ENCODE peak calls at places on chromosomes 3 and 15, in seven cellular contexts. One of them, this sample, is unnamed.

GRCh38 chr15:74790080-74790916 is 8.4 kb downstream of the CSK start:
- DNase-seq in naive thymus-derived CD4-positive, alpha-beta T cell: no peak
- DNase-seq in right lobe of liver: peak; percentile 70
- DNase-seq in CD4-positive, alpha-beta T cell: no peak
- DNase-seq in cardiac muscle cell: peak; percentile 82
- DNase-seq in heart left ventricle: peak; percentile 84
- DNase-seq in T-helper 17 cell: no peak
- DNase-seq in this sample: peak; percentile 77

GRCh38 chr3:12957334-12957733 is 115.9 kb downstream of the IQSEC1 start:
- DNase-seq in cardiac muscle cell: no peak
- DNase-seq in naive thymus-derived CD4-positive, alpha-beta T cell: no peak
- DNase-seq in heart left ventricle: no peak
- DNase-seq in right lobe of liver: no peak
- DNase-seq in CD4-positive, alpha-beta T cell: no peak
- DNase-seq in T-helper 17 cell: no peak
- DNase-seq in this sample: no peak

GRCh38 chr3:101675709-101676218 is 1.2 kb downstream of the ZBTB11 start:
- DNase-seq in T-helper 17 cell: no peak
- DNase-seq in right lobe of liver: no peak
- DNase-seq in naive thymus-derived CD4-positive, alpha-beta T cell: no peak
- DNase-seq in CD4-positive, alpha-beta T cell: no peak
- DNase-seq in cardiac muscle cell: no peak
- DNase-seq in heart left ventricle: peak; percentile 36
- DNase-seq in this sample: peak; percentile 66

GRCh38 chr3:98806583-98806982 is 43.4 kb downstream of the ST3GAL6 start:
- DNase-seq in CD4-positive, alpha-beta T cell: no peak
- DNase-seq in heart left ventricle: no peak
- DNase-seq in cardiac muscle cell: peak; percentile 27
- DNase-seq in T-helper 17 cell: no peak
- DNase-seq in naive thymus-derived CD4-positive, alpha-beta T cell: no peak
- DNase-seq in right lobe of liver: no peak
- DNase-seq in this sample: no peak

GRCh38 chr3:189457201-189457607 is 174.0 kb upstream of the TP63 start:
- DNase-seq in heart left ventricle: no peak
- DNase-seq in right lobe of liver: no peak
- DNase-seq in naive thymus-derived CD4-positive, alpha-beta T cell: no peak
- DNase-seq in T-helper 17 cell: no peak
- DNase-seq in CD4-positive, alpha-beta T cell: no peak
- DNase-seq in cardiac muscle cell: peak; percentile 30
- DNase-seq in this sample: no peak

GRCh38 chr15:29827421-29827820 is 5.2 kb upstream of the TJP1 start:
- DNase-seq in right lobe of liver: no peak
- DNase-seq in cardiac muscle cell: no peak
- DNase-seq in heart left ventricle: no peak
- DNase-seq in CD4-positive, alpha-beta T cell: no peak
- DNase-seq in T-helper 17 cell: no peak
- DNase-seq in naive thymus-derived CD4-positive, alpha-beta T cell: no peak
- DNase-seq in this sample: no peak

GRCh38 chr3:194101592-194102432 is 34.1 kb upstream of the HES1 start:
- DNase-seq in heart left ventricle: no peak
- DNase-seq in T-helper 17 cell: no peak
- DNase-seq in naive thymus-derived CD4-positive, alpha-beta T cell: no peak
- DNase-seq in CD4-positive, alpha-beta T cell: no peak
- DNase-seq in cardiac muscle cell: no peak
- DNase-seq in right lobe of liver: peak; percentile 78
- DNase-seq in this sample: no peak

GRCh38 chr3:61311044-61311443 is 59.8 kb upstream of the FHIT start:
- DNase-seq in CD4-positive, alpha-beta T cell: no peak
- DNase-seq in cardiac muscle cell: no peak
- DNase-seq in T-helper 17 cell: no peak
- DNase-seq in heart left ventricle: no peak
- DNase-seq in naive thymus-derived CD4-positive, alpha-beta T cell: no peak
- DNase-seq in right lobe of liver: no peak
- DNase-seq in this sample: no peak

GRCh38 chr3:132386259-132386658 is 31.0 kb upstream of the DNAJC13 start:
- DNase-seq in cardiac muscle cell: no peak
- DNase-seq in heart left ventricle: no peak
- DNase-seq in CD4-positive, alpha-beta T cell: no peak
- DNase-seq in T-helper 17 cell: no peak
- DNase-seq in right lobe of liver: no peak
- DNase-seq in naive thymus-derived CD4-positive, alpha-beta T cell: no peak
- DNase-seq in this sample: no peak

DNA sequence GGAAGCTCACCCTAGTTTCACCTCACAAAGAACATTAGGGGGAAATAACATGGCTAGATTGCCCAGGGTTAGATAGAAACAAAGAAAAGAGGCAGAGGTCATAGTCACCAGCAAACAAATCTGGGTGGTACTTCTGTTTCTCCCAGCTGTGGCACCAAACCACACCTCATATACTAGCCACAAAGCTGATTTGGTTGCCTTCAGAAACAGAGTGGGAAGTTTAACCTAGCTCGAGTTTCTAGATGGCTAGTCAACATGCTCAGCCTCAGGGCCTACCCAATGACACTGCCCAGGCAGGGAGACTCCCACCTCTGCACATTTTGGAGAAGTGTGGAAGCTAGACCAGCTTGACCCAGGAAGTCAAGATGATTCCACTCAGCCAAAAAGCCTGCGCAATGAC is 174.2 kb downstream of the GABRB3 start:
- DNase-seq in T-helper 17 cell: no peak
- DNase-seq in cardiac muscle cell: no peak
- DNase-seq in right lobe of liver: no peak
- DNase-seq in CD4-positive, alpha-beta T cell: no peak
- DNase-seq in heart left ventricle: no peak
- DNase-seq in naive thymus-derived CD4-positive, alpha-beta T cell: no peak
- DNase-seq in this sample: no peak
- H3K9me3 ChIP-seq in T-helper 17 cell: peaks cover 3% of the 10 kb centered on the region
- H3K9me3 ChIP-seq in cardiac muscle cell: no peaks in the 10 kb centered on the region
- H3K9me3 ChIP-seq in right lobe of liver: no peaks in the 10 kb centered on the region
- H3K9me3 ChIP-seq in CD4-positive, alpha-beta T cell: peaks cover 14% of the 10 kb centered on the region
- H3K9me3 ChIP-seq in heart left ventricle: no peaks in the 10 kb centered on the region
- H3K9me3 ChIP-seq in naive thymus-derived CD4-positive, alpha-beta T cell: no peaks in the 10 kb centered on the region
- H3K9me3 ChIP-seq in this sample: peaks cover 19% of the 10 kb centered on the region

GRCh38 chr3:170978335-170978745 is 48.2 kb downstream of the SLC2A2 start:
- DNase-seq in T-helper 17 cell: no peak
- DNase-seq in right lobe of liver: no peak
- DNase-seq in cardiac muscle cell: no peak
- DNase-seq in CD4-positive, alpha-beta T cell: no peak
- DNase-seq in naive thymus-derived CD4-positive, alpha-beta T cell: no peak
- DNase-seq in heart left ventricle: no peak
- DNase-seq in this sample: no peak
- H3K9me3 ChIP-seq in T-helper 17 cell: no peaks in the 10 kb centered on the region
- H3K9me3 ChIP-seq in right lobe of liver: no peaks in the 10 kb centered on the region
- H3K9me3 ChIP-seq in cardiac muscle cell: no peaks in the 10 kb centered on the region
- H3K9me3 ChIP-seq in CD4-positive, alpha-beta T cell: no peaks in the 10 kb centered on the region
- H3K9me3 ChIP-seq in naive thymus-derived CD4-positive, alpha-beta T cell: no peaks in the 10 kb centered on the region
- H3K9me3 ChIP-seq in heart left ventricle: no peaks in the 10 kb centered on the region
- H3K9me3 ChIP-seq in this sample: no peaks in the 10 kb centered on the region

GRCh38 chr3:134082582-134082981 is 52.9 kb upstream of the SLCO2A1 start:
- DNase-seq in heart left ventricle: no peak
- DNase-seq in naive thymus-derived CD4-positive, alpha-beta T cell: no peak
- DNase-seq in right lobe of liver: no peak
- DNase-seq in cardiac muscle cell: no peak
- DNase-seq in CD4-positive, alpha-beta T cell: no peak
- DNase-seq in T-helper 17 cell: no peak
- DNase-seq in this sample: no peak
- H3K9me3 ChIP-seq in heart left ventricle: peaks cover 5% of the 10 kb centered on the region
- H3K9me3 ChIP-seq in naive thymus-derived CD4-positive, alpha-beta T cell: no peaks in the 10 kb centered on the region
- H3K9me3 ChIP-seq in right lobe of liver: no peaks in the 10 kb centered on the region
- H3K9me3 ChIP-seq in cardiac muscle cell: no peaks in the 10 kb centered on the region
- H3K9me3 ChIP-seq in CD4-positive, alpha-beta T cell: no peaks in the 10 kb centered on the region
- H3K9me3 ChIP-seq in T-helper 17 cell: no peaks in the 10 kb centered on the region
- H3K9me3 ChIP-seq in this sample: peaks cover 13% of the 10 kb centered on the region

GRCh38 chr15:95032181-95032580 is 800.8 kb downstream of the MCTP2 start:
- DNase-seq in CD4-positive, alpha-beta T cell: no peak
- DNase-seq in heart left ventricle: no peak
- DNase-seq in right lobe of liver: no peak
- DNase-seq in cardiac muscle cell: no peak
- DNase-seq in T-helper 17 cell: no peak
- DNase-seq in naive thymus-derived CD4-positive, alpha-beta T cell: no peak
- DNase-seq in this sample: no peak
- H3K9me3 ChIP-seq in CD4-positive, alpha-beta T cell: peaks cover 7% of the 10 kb centered on the region
- H3K9me3 ChIP-seq in heart left ventricle: no peaks in the 10 kb centered on the region
- H3K9me3 ChIP-seq in right lobe of liver: no peaks in the 10 kb centered on the region
- H3K9me3 ChIP-seq in cardiac muscle cell: no peaks in the 10 kb centered on the region
- H3K9me3 ChIP-seq in T-helper 17 cell: no peaks in the 10 kb centered on the region
- H3K9me3 ChIP-seq in naive thymus-derived CD4-positive, alpha-beta T cell: no peaks in the 10 kb centered on the region
- H3K9me3 ChIP-seq in this sample: no peaks in the 10 kb centered on the region

GRCh38 chr3:168705412-168705811 is 609.7 kb upstream of the GOLIM4 start:
- DNase-seq in heart left ventricle: no peak
- DNase-seq in right lobe of liver: no peak
- DNase-seq in CD4-positive, alpha-beta T cell: no peak
- DNase-seq in naive thymus-derived CD4-positive, alpha-beta T cell: no peak
- DNase-seq in T-helper 17 cell: no peak
- DNase-seq in cardiac muscle cell: no peak
- DNase-seq in this sample: no peak

GRCh38 chr3:168707900-168708299 is 612.2 kb upstream of the GOLIM4 start:
- DNase-seq in naive thymus-derived CD4-positive, alpha-beta T cell: no peak
- DNase-seq in right lobe of liver: no peak
- DNase-seq in CD4-positive, alpha-beta T cell: no peak
- DNase-seq in heart left ventricle: no peak
- DNase-seq in cardiac muscle cell: no peak
- DNase-seq in T-helper 17 cell: no peak
- DNase-seq in this sample: no peak
- H3K9me3 ChIP-seq in naive thymus-derived CD4-positive, alpha-beta T cell: no peaks in the 10 kb centered on the region
- H3K9me3 ChIP-seq in right lobe of liver: no peaks in the 10 kb centered on the region
- H3K9me3 ChIP-seq in CD4-positive, alpha-beta T cell: no peaks in the 10 kb centered on the region
- H3K9me3 ChIP-seq in heart left ventricle: no peaks in the 10 kb centered on the region
- H3K9me3 ChIP-seq in cardiac muscle cell: no peaks in the 10 kb centered on the region
- H3K9me3 ChIP-seq in T-helper 17 cell: no peaks in the 10 kb centered on the region
- H3K9me3 ChIP-seq in this sample: no peaks in the 10 kb centered on the region

DNA sequence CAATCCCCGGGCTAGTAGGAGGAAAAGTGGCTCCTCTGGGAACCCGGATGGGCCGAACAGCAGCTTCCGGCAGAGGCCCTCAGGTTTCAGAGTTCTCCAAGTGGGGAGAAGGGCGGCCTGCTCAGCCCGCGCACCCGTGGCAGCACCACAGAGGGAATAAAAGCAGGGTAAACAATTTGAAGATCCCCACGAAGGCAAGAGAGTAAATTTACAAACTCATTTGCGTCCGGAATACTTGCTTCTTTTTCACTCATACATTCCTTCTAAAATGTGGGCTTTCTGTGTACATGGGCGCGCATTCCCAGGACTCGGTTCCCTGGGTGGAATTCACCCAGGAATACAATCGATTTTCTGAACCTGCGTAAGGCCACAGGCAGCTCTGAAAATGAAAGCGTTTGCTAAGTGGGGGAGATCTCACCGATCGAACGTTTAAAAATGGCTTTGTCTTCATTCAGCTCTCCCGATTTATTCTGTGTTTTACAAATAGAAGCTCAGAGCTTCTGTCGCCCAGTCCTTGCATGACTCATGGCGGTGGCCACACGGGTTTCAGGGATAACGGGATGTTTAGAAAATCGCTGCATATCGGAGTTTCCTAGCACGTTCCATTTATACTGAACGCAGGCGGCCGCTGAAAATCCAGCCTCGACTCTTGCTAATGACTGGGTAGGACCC is 74.0 kb upstream of the POLG start:
- DNase-seq in T-helper 17 cell: no peak
- DNase-seq in heart left ventricle: no peak
- DNase-seq in CD4-positive, alpha-beta T cell: no peak
- DNase-seq in naive thymus-derived CD4-positive, alpha-beta T cell: no peak
- DNase-seq in right lobe of liver: no peak
- DNase-seq in cardiac muscle cell: no peak
- DNase-seq in this sample: no peak
- H3K9me3 ChIP-seq in T-helper 17 cell: no peaks in the 10 kb centered on the region
- H3K9me3 ChIP-seq in heart left ventricle: no peaks in the 10 kb centered on the region
- H3K9me3 ChIP-seq in CD4-positive, alpha-beta T cell: no peaks in the 10 kb centered on the region
- H3K9me3 ChIP-seq in naive thymus-derived CD4-positive, alpha-beta T cell: no peaks in the 10 kb centered on the region
- H3K9me3 ChIP-seq in right lobe of liver: no peaks in the 10 kb centered on the region
- H3K9me3 ChIP-seq in cardiac muscle cell: no peaks in the 10 kb centered on the region
- H3K9me3 ChIP-seq in this sample: no peaks in the 10 kb centered on the region

GRCh38 chr15:56215769-56216168 is 27.9 kb downstream of the RFX7 start:
- DNase-seq in CD4-positive, alpha-beta T cell: no peak
- DNase-seq in heart left ventricle: no peak
- DNase-seq in cardiac muscle cell: peak; percentile 70
- DNase-seq in naive thymus-derived CD4-positive, alpha-beta T cell: no peak
- DNase-seq in T-helper 17 cell: no peak
- DNase-seq in right lobe of liver: no peak
- DNase-seq in this sample: no peak

GRCh38 chr15:56211960-56212550 is 31.6 kb downstream of the RFX7 start:
- DNase-seq in naive thymus-derived CD4-positive, alpha-beta T cell: no peak
- DNase-seq in T-helper 17 cell: no peak
- DNase-seq in right lobe of liver: no peak
- DNase-seq in CD4-positive, alpha-beta T cell: no peak
- DNase-seq in cardiac muscle cell: no peak
- DNase-seq in heart left ventricle: no peak
- DNase-seq in this sample: no peak

GRCh38 chr15:56222302-56222701 is 21.4 kb downstream of the RFX7 start:
- DNase-seq in cardiac muscle cell: no peak
- DNase-seq in right lobe of liver: no peak
- DNase-seq in T-helper 17 cell: no peak
- DNase-seq in naive thymus-derived CD4-positive, alpha-beta T cell: no peak
- DNase-seq in CD4-positive, alpha-beta T cell: no peak
- DNase-seq in heart left ventricle: no peak
- DNase-seq in this sample: no peak

GRCh38 chr15:56217341-56217740 is 26.3 kb downstream of the RFX7 start:
- DNase-seq in cardiac muscle cell: no peak
- DNase-seq in CD4-positive, alpha-beta T cell: no peak
- DNase-seq in naive thymus-derived CD4-positive, alpha-beta T cell: no peak
- DNase-seq in right lobe of liver: no peak
- DNase-seq in T-helper 17 cell: no peak
- DNase-seq in heart left ventricle: no peak
- DNase-seq in this sample: no peak
- H3K9me3 ChIP-seq in cardiac muscle cell: no peaks in the 10 kb centered on the region
- H3K9me3 ChIP-seq in CD4-positive, alpha-beta T cell: peaks cover 6% of the 10 kb centered on the region
- H3K9me3 ChIP-seq in naive thymus-derived CD4-positive, alpha-beta T cell: no peaks in the 10 kb centered on the region
- H3K9me3 ChIP-seq in right lobe of liver: no peaks in the 10 kb centered on the region
- H3K9me3 ChIP-seq in T-helper 17 cell: peaks cover 5% of the 10 kb centered on the region
- H3K9me3 ChIP-seq in heart left ventricle: no peaks in the 10 kb centered on the region
- H3K9me3 ChIP-seq in this sample: no peaks in the 10 kb centered on the region